ENCODE peak calls at places on chromosomes 6 and 20, in five cellular contexts. K is M059J; F is vagina; G is activated T-helper 1 cell treated with anti-CD3 and anti-CD28 coated beads, Interleukin-12 subunit alpha, Interleukin-12 subunit beta, Interleukin-2, Interleukin-4 antibody, amounts not matched to agents 30 ng/mL and 10 ng/mL and 1 ng/mL, durations not matched to agents 14 hours and 24 hours and 36 hours; N is SK-N-SH. B is an unnamed sample.

GRCh38 chr6:44697333-44697732 is 309.8 kb downstream of the CDC5L start:
- DNase-seq in K (no peak), F (no peak), G (no peak), N (no peak), B (no peak)

GRCh38 chr6:7604506-7604905 is 14.5 kb downstream of the SNRNP48 start:
- DNase-seq in K (no peak), F (no peak), G (no peak), N (no peak), B (no peak)

GRCh38 chr6:146957443-146957842 is 246.8 kb upstream of the STXBP5 start:
- DNase-seq in K (no peak), F (no peak), G (no peak), N (no peak), B (no peak)

GRCh38 chr20:17935761-17936160 is 32.8 kb downstream of the SNX5 start:
- DNase-seq in K (no peak), F (no peak), G (no peak), N (no peak), B (no peak)

GRCh38 chr6:158939255-158940170 is 60.5 kb downstream of the RSPH3 start:
- DNase-seq in K (no peak), F (no peak), G (no peak), N (no peak), B (no peak)

GRCh38 chr20:62370115-62370806 is 3.1 kb upstream of the LAMA5 start:
- DNase-seq in K (peak), F (no peak), G (no peak), N (no peak), B (no peak)

GRCh38 chr6:137767931-137768690 is 98.9 kb upstream of the TNFAIP3 start:
- DNase-seq in K (peak), F (no peak), G (no peak), N (no peak), B (no peak)

GRCh38 chr6:149210376-149210775 is 107.1 kb upstream of the TAB2 start:
- DNase-seq in K (peak), F (no peak), G (peak), N (no peak), B (no peak)

GRCh38 chr6:33742092-33742491 is 4.6 kb downstream of the IP6K3 start:
- DNase-seq in K (no peak), F (no peak), G (no peak), N (no peak), B (no peak)

GRCh38 chr6:83308833-83309232 is 115.7 kb downstream of the RWDD2A start:
- DNase-seq in K (no peak), F (no peak), G (no peak), N (no peak), B (no peak)

GRCh38 chr6:167153523-167153959 is 4.2 kb downstream of the GPR31 start:
- DNase-seq in K (peak), F (no peak), G (no peak), N (no peak), B (no peak)

GRCh38 chr6:72461144-72461543 is 160.7 kb upstream of the KCNQ5 start:
- DNase-seq in K (peak), F (no peak), G (no peak), N (no peak), B (no peak)

GRCh38 chr6:108921547-108922331 is 73.5 kb downstream of the ARMC2 start:
- DNase-seq in K (peak), F (no peak), G (no peak), N (no peak), B (no peak)

GRCh38 chr20:63318391-63319163 is 25.6 kb downstream of the COL20A1 start:
- DNase-seq in K (no peak), F (no peak), G (no peak), N (no peak), B (no peak)

GRCh38 chr6:167793421-167793820 is 33.3 kb upstream of the AFDN start:
- DNase-seq in K (no peak), F (no peak), G (no peak), N (no peak), B (no peak)

GRCh38 chr6:10322991-10323390 is 91.9 kb downstream of the TFAP2A start:
- DNase-seq in K (peak), F (no peak), G (no peak), N (no peak), B (no peak)

GRCh38 chr20:32289661-32290431 is 12.4 kb downstream of the KIF3B start:
- DNase-seq in K (no peak), F (no peak), G (no peak), N (no peak), B (no peak)

B was measured in CD8-positive, alpha-beta T cell.